ENCODE peak calls at places on chromosomes 7 and 10, in ten cellular contexts. S is AG09309, E is HL-60, L is Panc1, T is thoracic aorta, G is sigmoid colon, B is tibial artery, K is IMR-90, I is left lung, A is epithelial cell of proximal tubule. N is an unnamed sample.

GRCh38 chr10:4131407-4132215 is 346.6 kb upstream of the KLF6 start:
- DNase-seq in I (no peak), G (no peak), A (no peak), B (no peak), S (peak), L (no peak), E (peak), K (peak), T (no peak), N (peak)

GRCh38 chr10:107583974-107584373 is 419.5 kb upstream of the SORCS1 start:
- DNase-seq in T (no peak), K (no peak), I (no peak), A (no peak), B (no peak), L (no peak), E (no peak), S (no peak), G (no peak), N (no peak)

GRCh38 chr7:150378115-150378852 is 846 bp upstream of the ZNF775 start:
- DNase-seq in S (no peak), B (peak), L (no peak), A (no peak), K (peak), I (peak), E (peak), T (no peak), G (peak), N (peak)

GRCh38 chr10:29951441-29951931 is 107.9 kb downstream of the JCAD start:
- DNase-seq in L (no peak), E (no peak), A (no peak), I (no peak), K (peak), B (no peak), G (no peak), S (no peak), T (no peak), N (no peak)

GRCh38 chr10:69814251-69814650 is 12.5 kb downstream of the COL13A1 start:
- DNase-seq in L (no peak), A (no peak), B (no peak), K (no peak), T (no peak), G (no peak), I (no peak), S (no peak), E (no peak), N (no peak)

GRCh38 chr7:52656098-52656497 is 379.3 kb upstream of the POM121L12 start:
- DNase-seq in S (no peak), T (no peak), A (no peak), K (no peak), G (no peak), B (no peak), I (no peak), L (no peak), E (no peak), N (no peak)

GRCh38 chr7:117588352-117588794 is 108.5 kb downstream of the CFTR start:
- DNase-seq in B (no peak), A (peak), I (no peak), K (peak), G (no peak), E (no peak), S (no peak), T (no peak), L (no peak), N (no peak)

GRCh38 chr10:91694170-91694794 is 61.4 kb upstream of the PPP1R3C start:
- DNase-seq in L (no peak), A (no peak), E (peak), T (no peak), S (no peak), K (peak), G (no peak), B (no peak), I (no peak), N (no peak)

GRCh38 chr7:38025815-38026214 is 105.4 kb downstream of the EPDR1 start:
- DNase-seq in B (no peak), L (no peak), A (no peak), K (no peak), I (no peak), S (no peak), E (no peak), T (no peak), G (no peak), N (no peak)

GRCh38 chr7:1671876-1672451 is 1.9 kb downstream of the ELFN1 start:
- DNase-seq in T (no peak), E (no peak), L (no peak), A (no peak), G (peak), B (peak), S (no peak), K (no peak), I (no peak), N (no peak)

GRCh38 chr10:132576671-132577349 is 39.2 kb downstream of the INPP5A start:
- DNase-seq in I (no peak), A (no peak), S (no peak), L (no peak), T (no peak), E (no peak), B (no peak), G (no peak), K (no peak), N (no peak)

GRCh38 chr10:61600389-61600788 is 62.3 kb upstream of the CABCOCO1 start:
- DNase-seq in L (no peak), B (no peak), E (no peak), G (no peak), A (no peak), I (no peak), K (peak), T (no peak), S (no peak), N (no peak)

GRCh38 chr10:83274088-83274487 is 865.2 kb upstream of the GHITM start:
- DNase-seq in E (no peak), G (no peak), T (no peak), S (no peak), K (no peak), I (no peak), A (no peak), B (no peak), L (no peak), N (no peak)

GRCh38 chr10:83276971-83277370 is 862.3 kb upstream of the GHITM start:
- DNase-seq in B (no peak), K (no peak), L (no peak), T (no peak), A (no peak), E (no peak), G (no peak), I (no peak), S (no peak), N (no peak)

GRCh38 chr10:83273035-83273434 is 866.3 kb upstream of the GHITM start:
- DNase-seq in T (no peak), G (no peak), I (no peak), E (no peak), L (no peak), B (no peak), K (no peak), S (no peak), A (no peak), N (no peak)
- TF ChIP-seq CTCF in T (no peak), G (no peak), I (no peak), E (no peak), L (no peak), B (no peak), K (no peak), S (peak), A (no peak), N (no peak)

GRCh38 chr10:95277614-95278013 is 13.2 kb downstream of the PDLIM1 start:
- DNase-seq in E (no peak), L (no peak), B (no peak), A (no peak), G (no peak), K (no peak), I (no peak), S (no peak), T (no peak), N (no peak)

GRCh38 chr10:95273393-95274312 is 17.1 kb downstream of the PDLIM1 start:
- DNase-seq in L (no peak), K (peak), T (no peak), S (peak), E (no peak), B (peak), G (peak), A (peak), I (no peak), N (peak)

GRCh38 chr10:95277201-95277570 is 13.6 kb downstream of the PDLIM1 start:
- DNase-seq in E (no peak), A (no peak), S (no peak), B (peak), T (no peak), K (no peak), I (no peak), L (no peak), G (no peak), N (no peak)

GRCh38 chr10:95276367-95277200 is 14.2 kb downstream of the PDLIM1 start:
- DNase-seq in G (no peak), E (no peak), L (no peak), B (no peak), T (no peak), I (no peak), K (no peak), S (no peak), A (no peak), N (no peak)

DNA sequence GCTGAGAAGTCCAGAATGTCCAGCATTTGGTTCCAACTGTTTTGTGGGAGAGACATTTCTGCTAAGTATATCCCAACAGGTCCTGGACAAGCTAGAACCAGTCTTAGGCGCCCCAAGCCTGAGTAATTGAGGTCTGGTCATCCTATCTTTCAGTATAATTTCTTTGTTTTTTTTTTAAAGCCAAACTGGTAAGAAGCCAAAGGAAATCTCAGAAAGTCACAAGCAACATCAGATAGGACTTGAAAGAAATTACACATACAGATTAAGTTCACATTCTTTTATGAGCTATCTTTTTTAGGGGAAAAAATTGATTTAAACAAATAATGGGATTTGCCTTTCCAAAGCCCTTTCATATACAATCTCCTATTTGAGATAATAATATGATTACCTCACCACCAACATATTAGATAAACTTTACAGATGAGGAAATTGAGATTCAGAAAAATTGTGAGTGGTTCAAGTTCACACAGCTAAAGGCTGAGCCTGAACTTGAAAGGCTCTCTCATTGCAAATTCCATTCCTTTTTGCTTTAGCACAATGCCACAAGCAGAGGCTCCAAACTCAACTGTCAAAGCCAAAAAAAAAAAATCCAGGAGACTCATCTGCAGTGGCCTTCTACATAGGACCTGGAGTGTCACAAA is 15.0 kb downstream of the PDLIM1 start:
- DNase-seq in K (peak), I (no peak), T (no peak), B (no peak), E (no peak), G (no peak), L (no peak), S (no peak), A (no peak), N (no peak)
- H3K4me3 ChIP-seq in K (no peak), I (no peak), T (peak), B (no peak), E (no peak), G (no peak), L (no peak), S (no peak), A (no peak), N (no peak)

GRCh38 chr7:5625938-5626337 is 155.5 kb downstream of the RNF216 start:
- DNase-seq in T (no peak), E (no peak), B (no peak), G (no peak), I (no peak), S (peak), L (no peak), A (peak), K (peak), N (no peak)
- TF ChIP-seq CTCF in T (no peak), E (no peak), B (no peak), G (no peak), I (no peak), S (peak), L (no peak), A (peak), K (peak), N (no peak)

GRCh38 chr10:6217621-6218020 is 14.9 kb downstream of the PFKFB3 start:
- DNase-seq in A (no peak), K (no peak), E (no peak), L (no peak), B (no peak), G (no peak), S (no peak), I (no peak), T (no peak), N (no peak)

GRCh38 chr10:6220418-6221191 is 17.9 kb downstream of the PFKFB3 start:
- DNase-seq in B (no peak), G (no peak), E (no peak), I (no peak), A (no peak), K (no peak), L (no peak), S (no peak), T (no peak), N (no peak)

GRCh38 chr10:6218692-6219493 is 16.2 kb downstream of the PFKFB3 start:
- DNase-seq in L (no peak), E (no peak), T (no peak), G (peak), B (no peak), A (no peak), S (peak), I (no peak), K (peak), N (no peak)

GRCh38 chr10:6221192-6221940 is 18.6 kb downstream of the PFKFB3 start:
- DNase-seq in I (no peak), G (no peak), K (no peak), A (no peak), S (no peak), L (no peak), B (no peak), T (no peak), E (no peak), N (no peak)

DNA sequence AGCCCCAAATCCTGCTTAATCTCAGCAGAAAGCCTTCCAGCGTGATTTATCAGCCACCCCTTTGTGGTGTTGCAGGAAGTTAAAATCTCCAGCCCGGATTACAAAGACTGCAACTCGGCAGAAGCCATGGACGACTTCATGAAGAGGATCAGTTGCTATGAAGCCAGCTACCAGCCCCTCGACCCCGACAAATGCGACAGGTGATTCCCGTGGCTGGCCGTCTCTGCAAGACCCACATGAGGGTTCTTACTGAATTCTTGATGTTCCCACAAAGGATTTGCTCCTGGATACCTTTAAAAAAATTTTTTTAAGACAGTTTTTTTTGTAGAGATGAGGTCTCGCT is 16.7 kb downstream of the PFKFB3 start:
- DNase-seq in K (no peak), G (peak), A (no peak), E (no peak), L (no peak), S (no peak), I (no peak), B (no peak), T (no peak), N (no peak)
- H3K4me3 ChIP-seq in K (no peak), G (no peak), A (no peak), E (no peak), L (no peak), S (no peak), I (no peak), B (no peak), T (no peak), N (no peak)

DNA sequence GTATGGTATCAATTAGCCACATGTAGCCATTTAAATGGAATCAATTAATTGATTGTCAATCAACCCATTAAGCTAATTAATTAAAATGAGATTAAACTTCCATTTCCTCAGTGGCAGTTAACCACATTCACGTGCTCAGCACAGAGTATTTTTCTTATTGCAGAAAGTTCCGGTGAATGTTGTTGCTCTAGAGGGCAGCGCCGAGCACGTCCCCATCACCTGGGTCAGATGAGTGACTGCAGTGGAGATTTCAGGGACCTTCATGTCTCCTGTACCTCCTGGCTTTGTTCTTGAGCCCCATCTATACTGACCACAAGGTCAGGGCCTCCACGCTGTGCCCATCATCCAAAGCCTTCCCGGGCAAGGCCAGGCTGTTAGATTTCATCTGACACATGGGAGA is 168.8 kb upstream of the MKI67 start:
- DNase-seq in E (no peak), A (no peak), I (no peak), B (no peak), S (no peak), K (no peak), L (no peak), G (no peak), T (no peak), N (no peak)
- TF ChIP-seq CTCF in E (no peak), A (peak), I (no peak), B (no peak), S (no peak), K (no peak), L (peak), G (no peak), T (no peak), N (no peak)

GRCh38 chr7:114047889-114048288 is 129.1 kb upstream of the PPP1R3A start:
- DNase-seq in S (peak), I (no peak), T (no peak), A (peak), E (no peak), L (peak), K (peak), G (no peak), B (no peak), N (no peak)

GRCh38 chr7:114051871-114052324 is 133.1 kb upstream of the PPP1R3A start:
- DNase-seq in S (no peak), K (no peak), G (no peak), L (no peak), I (no peak), T (no peak), A (no peak), B (no peak), E (no peak), N (no peak)

GRCh38 chr7:114050571-114050970 is 131.8 kb upstream of the PPP1R3A start:
- DNase-seq in B (no peak), L (no peak), S (no peak), I (no peak), T (no peak), A (no peak), E (no peak), K (no peak), G (no peak), N (no peak)

GRCh38 chr7:114048386-114049235 is 129.8 kb upstream of the PPP1R3A start:
- DNase-seq in E (no peak), B (no peak), G (no peak), A (peak), S (no peak), I (no peak), K (peak), L (peak), T (no peak), N (no peak)
- H3K4me3 ChIP-seq in E (peak), B (peak), G (peak), A (peak), S (peak), I (no peak), K (peak), L (peak), T (peak), N (no peak)

DNA sequence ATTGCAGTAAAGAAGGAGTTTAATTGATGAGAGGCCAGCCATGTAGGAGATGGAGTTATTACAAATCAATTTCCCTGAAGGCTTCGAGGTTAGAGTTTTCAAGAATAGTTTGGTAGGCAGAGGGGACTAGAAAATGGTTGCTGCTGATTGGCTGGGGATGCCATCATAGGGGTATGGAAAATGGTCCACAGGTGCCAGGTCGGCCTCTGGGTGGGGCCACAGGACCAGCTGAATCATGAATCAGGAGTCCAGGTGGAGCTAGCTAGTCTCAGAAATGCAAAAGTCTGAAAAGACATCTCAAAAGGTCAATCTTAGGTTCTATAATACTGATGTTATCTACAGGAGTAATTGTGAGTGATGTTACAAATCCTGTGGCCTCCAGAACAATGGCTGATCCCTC is 714.0 kb upstream of the GHITM start:
- DNase-seq in B (no peak), A (no peak), K (no peak), L (no peak), I (no peak), G (no peak), E (no peak), T (no peak), S (no peak), N (no peak)
- TF ChIP-seq CTCF in B (no peak), A (no peak), K (no peak), L (no peak), I (no peak), G (no peak), E (no peak), T (no peak), S (no peak), N (no peak)

GRCh38 chr10:124739119-124739921 is 4.9 kb downstream of the FAM53B start:
- DNase-seq in T (no peak), G (peak), L (no peak), K (no peak), B (no peak), I (no peak), A (no peak), E (no peak), S (no peak), N (no peak)
- H3K4me3 ChIP-seq in T (no peak), G (peak), L (no peak), K (no peak), B (no peak), I (no peak), A (no peak), E (no peak), S (no peak), N (no peak)

GRCh38 chr10:86178401-86179142 is 188.0 kb downstream of the GRID1 start:
- DNase-seq in L (no peak), S (no peak), B (peak), I (no peak), E (peak), T (no peak), A (no peak), G (no peak), K (no peak), N (no peak)

GRCh38 chr10:86179961-86180360 is 186.6 kb downstream of the GRID1 start:
- DNase-seq in I (no peak), B (peak), S (no peak), K (no peak), E (no peak), L (no peak), G (no peak), A (no peak), T (no peak), N (no peak)

GRCh38 chr10:86179143-86179505 is 187.5 kb downstream of the GRID1 start:
- DNase-seq in A (no peak), E (no peak), T (no peak), L (no peak), S (no peak), K (no peak), B (no peak), G (no peak), I (no peak), N (no peak)

GRCh38 chr10:86180861-86181260 is 185.7 kb downstream of the GRID1 start:
- DNase-seq in B (peak), K (no peak), L (no peak), T (no peak), A (no peak), E (no peak), G (no peak), I (no peak), S (no peak), N (no peak)

GRCh38 chr10:86182150-86182549 is 184.4 kb downstream of the GRID1 start:
- DNase-seq in L (no peak), T (no peak), G (no peak), S (no peak), A (no peak), B (peak), I (no peak), K (no peak), E (no peak), N (no peak)
- TF ChIP-seq CTCF in L (no peak), T (no peak), G (no peak), S (no peak), A (no peak), B (no peak), I (no peak), K (no peak), E (no peak), N (no peak)

DNA sequence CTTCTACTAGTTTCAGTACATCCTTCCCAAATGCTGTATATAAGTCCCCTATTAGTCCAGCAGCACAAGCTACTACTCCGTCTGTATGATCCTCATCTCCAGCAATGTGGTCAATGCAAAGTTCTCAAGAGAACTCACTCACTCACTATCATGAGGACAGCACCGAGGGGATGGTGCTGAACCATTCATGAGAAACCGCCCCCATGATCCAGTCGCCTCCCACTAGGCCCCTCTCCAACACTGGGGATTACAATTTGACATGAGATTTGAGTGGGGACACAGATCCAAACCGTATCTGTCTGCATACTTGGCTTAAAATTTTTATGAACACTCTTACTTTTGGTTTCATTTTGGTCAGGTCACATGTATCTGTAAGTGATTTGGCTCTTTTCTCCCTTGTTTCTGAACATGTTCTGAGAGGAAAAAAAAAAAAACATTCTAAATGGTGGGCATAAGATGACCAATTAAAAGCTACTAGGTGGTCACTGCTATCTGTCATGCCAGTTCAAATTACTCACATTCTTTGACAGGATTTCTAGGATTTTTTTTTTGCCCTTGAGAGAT is 60.1 kb downstream of the ZNF783 start:
- DNase-seq in E (no peak), K (peak), B (no peak), S (no peak), L (no peak), A (no peak), G (no peak), I (no peak), T (no peak), N (no peak)
- H3K4me3 ChIP-seq in E (no peak), K (peak), B (peak), S (no peak), L (peak), A (no peak), G (peak), I (no peak), T (peak), N (no peak)